ENCODE peak calls at places on chromosome 9, in six cellular contexts. One of them, this sample, is unnamed.

GRCh38 chr9:88936668-88937067 is 54.6 kb upstream of the S1PR3 start:
- DNase-seq in NCI-H1105: no peak
- DNase-seq in upper lobe of right lung: no peak
- DNase-seq in A673: no peak
- DNase-seq in Calu3: no peak
- DNase-seq in A549: no peak
- DNase-seq in this sample: peak

GRCh38 chr9:104835163-104835562 is 71.2 kb downstream of the NIPSNAP3B start:
- DNase-seq in NCI-H1105: no peak
- DNase-seq in upper lobe of right lung: no peak
- DNase-seq in A673: no peak
- DNase-seq in Calu3: no peak
- DNase-seq in A549: no peak
- DNase-seq in this sample: no peak

GRCh38 chr9:108182950-108183381 is 672.8 kb downstream of the ACTL7B start:
- DNase-seq in NCI-H1105: no peak
- DNase-seq in upper lobe of right lung: no peak
- DNase-seq in A673: no peak
- DNase-seq in Calu3: no peak
- DNase-seq in A549: no peak
- DNase-seq in this sample: peak

GRCh38 chr9:129174724-129175514 is 3.1 kb downstream of the IER5L start:
- DNase-seq in NCI-H1105: peak
- DNase-seq in upper lobe of right lung: peak
- DNase-seq in A673: peak
- DNase-seq in Calu3: peak
- DNase-seq in A549: peak
- DNase-seq in this sample: peak

GRCh38 chr9:108125541-108125940 is 636.0 kb upstream of the KLF4 start:
- DNase-seq in NCI-H1105: no peak
- DNase-seq in upper lobe of right lung: no peak
- DNase-seq in A673: no peak
- DNase-seq in Calu3: no peak
- DNase-seq in A549: no peak
- DNase-seq in this sample: no peak

GRCh38 chr9:37034320-37034937 is 361 bp upstream of the PAX5 start:
- DNase-seq in NCI-H1105: peak
- DNase-seq in upper lobe of right lung: no peak
- DNase-seq in A673: no peak
- DNase-seq in Calu3: no peak
- DNase-seq in A549: no peak
- DNase-seq in this sample: no peak

GRCh38 chr9:20538956-20539355 is 83.3 kb downstream of the MLLT3 start:
- DNase-seq in NCI-H1105: no peak
- DNase-seq in upper lobe of right lung: no peak
- DNase-seq in A673: no peak
- DNase-seq in Calu3: no peak
- DNase-seq in A549: no peak
- DNase-seq in this sample: no peak

GRCh38 chr9:71854811-71855210 is 56.2 kb downstream of the ABHD17B start:
- DNase-seq in NCI-H1105: peak
- DNase-seq in upper lobe of right lung: no peak
- DNase-seq in A673: no peak
- DNase-seq in Calu3: no peak
- DNase-seq in A549: no peak
- DNase-seq in this sample: no peak

GRCh38 chr9:113369583-113370140 is 7.1 kb downstream of the HDHD3 start:
- DNase-seq in NCI-H1105: no peak
- DNase-seq in upper lobe of right lung: no peak
- DNase-seq in A673: no peak
- DNase-seq in Calu3: no peak
- DNase-seq in A549: no peak
- DNase-seq in this sample: no peak

GRCh38 chr9:89882876-89883275 is 278.1 kb downstream of the GADD45G start:
- DNase-seq in NCI-H1105: no peak
- DNase-seq in upper lobe of right lung: peak
- DNase-seq in A673: no peak
- DNase-seq in Calu3: no peak
- DNase-seq in A549: no peak
- DNase-seq in this sample: no peak

GRCh38 chr9:124349675-124350484 is 65.4 kb downstream of the PSMB7 start:
- DNase-seq in NCI-H1105: no peak
- DNase-seq in upper lobe of right lung: peak
- DNase-seq in A673: no peak
- DNase-seq in Calu3: no peak
- DNase-seq in A549: no peak
- DNase-seq in this sample: no peak

GRCh38 chr9:115922441-115922840 is 231.2 kb upstream of the PAPPA start:
- DNase-seq in NCI-H1105: no peak
- DNase-seq in upper lobe of right lung: no peak
- DNase-seq in A673: no peak
- DNase-seq in Calu3: no peak
- DNase-seq in A549: no peak
- DNase-seq in this sample: no peak

GRCh38 chr9:135788576-135789300 is 86.8 kb downstream of the KCNT1 start:
- DNase-seq in NCI-H1105: no peak
- DNase-seq in upper lobe of right lung: no peak
- DNase-seq in A673: no peak
- DNase-seq in Calu3: no peak
- DNase-seq in A549: no peak
- DNase-seq in this sample: no peak

GRCh38 chr9:114803886-114804285 is 2.0 kb downstream of the TNFSF15 start:
- DNase-seq in NCI-H1105: no peak
- DNase-seq in upper lobe of right lung: no peak
- DNase-seq in A673: no peak
- DNase-seq in Calu3: no peak
- DNase-seq in A549: no peak
- DNase-seq in this sample: peak

GRCh38 chr9:1962036-1962535 is 53.1 kb upstream of the SMARCA2 start:
- DNase-seq in NCI-H1105: no peak
- DNase-seq in upper lobe of right lung: no peak
- DNase-seq in A673: peak
- DNase-seq in Calu3: no peak
- DNase-seq in A549: no peak
- DNase-seq in this sample: no peak

GRCh38 chr9:115651456-115651855 is 502.1 kb upstream of the PAPPA start:
- DNase-seq in NCI-H1105: no peak
- DNase-seq in upper lobe of right lung: no peak
- DNase-seq in A673: no peak
- DNase-seq in Calu3: no peak
- DNase-seq in A549: no peak
- DNase-seq in this sample: peak

GRCh38 chr9:1050125-1050895 is at the start of gene DMRT2:
- DNase-seq in NCI-H1105: peak
- DNase-seq in upper lobe of right lung: peak
- DNase-seq in A673: peak
- DNase-seq in Calu3: peak
- DNase-seq in A549: peak
- DNase-seq in this sample: peak

GRCh38 chr9:109321727-109322126 is 868 bp upstream of the EPB41L4B start:
- DNase-seq in NCI-H1105: no peak
- DNase-seq in upper lobe of right lung: no peak
- DNase-seq in A673: no peak
- DNase-seq in Calu3: no peak
- DNase-seq in A549: no peak
- DNase-seq in this sample: no peak

GRCh38 chr9:105206821-105207699 is 37.4 kb upstream of the SLC44A1 start:
- DNase-seq in NCI-H1105: no peak
- DNase-seq in upper lobe of right lung: no peak
- DNase-seq in A673: no peak
- DNase-seq in Calu3: no peak
- DNase-seq in A549: no peak
- DNase-seq in this sample: peak

GRCh38 chr9:77384406-77384805 is 207.1 kb downstream of the VPS13A start:
- DNase-seq in NCI-H1105: no peak
- DNase-seq in upper lobe of right lung: no peak
- DNase-seq in A673: peak
- DNase-seq in Calu3: no peak
- DNase-seq in A549: no peak
- DNase-seq in this sample: peak

GRCh38 chr9:76394896-76395244 is 644 bp upstream of the RFK start:
- DNase-seq in NCI-H1105: peak
- DNase-seq in upper lobe of right lung: no peak
- DNase-seq in A673: peak
- DNase-seq in Calu3: peak
- DNase-seq in A549: peak
- DNase-seq in this sample: no peak

GRCh38 chr9:127213859-127214258 is 50.7 kb upstream of the GARNL3 start:
- DNase-seq in NCI-H1105: no peak
- DNase-seq in upper lobe of right lung: no peak
- DNase-seq in A673: no peak
- DNase-seq in Calu3: no peak
- DNase-seq in A549: no peak
- DNase-seq in this sample: no peak

GRCh38 chr9:20623021-20623747 is 885 bp upstream of the MLLT3 start:
- DNase-seq in NCI-H1105: no peak
- DNase-seq in upper lobe of right lung: peak
- DNase-seq in A673: peak
- DNase-seq in Calu3: peak
- DNase-seq in A549: no peak
- DNase-seq in this sample: peak

GRCh38 chr9:133958756-133959155 is 33.4 kb downstream of the VAV2 start:
- DNase-seq in NCI-H1105: no peak
- DNase-seq in upper lobe of right lung: no peak
- DNase-seq in A673: no peak
- DNase-seq in Calu3: no peak
- DNase-seq in A549: no peak
- DNase-seq in this sample: no peak

GRCh38 chr9:101635473-101635872 is 40.7 kb upstream of the PPP3R2 start:
- DNase-seq in NCI-H1105: no peak
- DNase-seq in upper lobe of right lung: no peak
- DNase-seq in A673: no peak
- DNase-seq in Calu3: no peak
- DNase-seq in A549: no peak
- DNase-seq in this sample: no peak

GRCh38 chr9:35651964-35652828 is 1.5 kb upstream of the SIT1 start:
- DNase-seq in NCI-H1105: no peak
- DNase-seq in upper lobe of right lung: no peak
- DNase-seq in A673: no peak
- DNase-seq in Calu3: no peak
- DNase-seq in A549: peak
- DNase-seq in this sample: peak

GRCh38 chr9:93305497-93306020 is 121.6 kb downstream of the WNK2 start:
- DNase-seq in NCI-H1105: no peak
- DNase-seq in upper lobe of right lung: no peak
- DNase-seq in A673: no peak
- DNase-seq in Calu3: no peak
- DNase-seq in A549: no peak
- DNase-seq in this sample: no peak

GRCh38 chr9:134420281-134420835 is 94.1 kb downstream of the RXRA start:
- DNase-seq in NCI-H1105: no peak
- DNase-seq in upper lobe of right lung: no peak
- DNase-seq in A673: no peak
- DNase-seq in Calu3: no peak
- DNase-seq in A549: no peak
- DNase-seq in this sample: no peak

GRCh38 chr9:129401623-129402340 is 219.1 kb downstream of the C9orf50 start:
- DNase-seq in NCI-H1105: no peak
- DNase-seq in upper lobe of right lung: no peak
- DNase-seq in A673: peak
- DNase-seq in Calu3: no peak
- DNase-seq in A549: peak
- DNase-seq in this sample: no peak